ENCODE peak calls at places on chromosomes 1 and 21, in eight cellular contexts. One of them, this sample, is unnamed.

GRCh38 chr1:187001198-187001904 is 172.6 kb downstream of the PLA2G4A start:
- DNase-seq in HCEC 1CT: peak; percentile 95
- DNase-seq in globus pallidus: no peak
- DNase-seq in brain microvascular endothelial cell: peak; percentile 77
- DNase-seq in AG04450: peak; percentile 54
- DNase-seq in A172: peak; percentile 48
- DNase-seq in effector memory CD8-positive, alpha-beta T cell: no peak
- DNase-seq in activated naive CD8-positive, alpha-beta T cell treated with anti-CD3 and anti-CD28 coated beads, Interleukin-2, amount 50 U/mL, for 24 hours: no peak
- DNase-seq in this sample: no peak

GRCh38 chr1:3668585-3669300 is 16.4 kb downstream of the TP73 start:
- DNase-seq in globus pallidus: peak; percentile 15
- DNase-seq in A172: peak; percentile 13
- DNase-seq in brain microvascular endothelial cell: no peak
- DNase-seq in HCEC 1CT: no peak
- DNase-seq in activated naive CD8-positive, alpha-beta T cell treated with anti-CD3 and anti-CD28 coated beads, Interleukin-2, amount 50 U/mL, for 24 hours: no peak
- DNase-seq in effector memory CD8-positive, alpha-beta T cell: no peak
- DNase-seq in AG04450: no peak
- DNase-seq in this sample: no peak

GRCh38 chr21:37257967-37258877 is 8.9 kb downstream of the VPS26C start:
- DNase-seq in activated naive CD8-positive, alpha-beta T cell treated with anti-CD3 and anti-CD28 coated beads, Interleukin-2, amount 50 U/mL, for 24 hours: peak; percentile 85
- DNase-seq in AG04450: no peak
- DNase-seq in A172: no peak
- DNase-seq in HCEC 1CT: peak; percentile 75
- DNase-seq in effector memory CD8-positive, alpha-beta T cell: peak; percentile 72
- DNase-seq in globus pallidus: peak; percentile 47
- DNase-seq in brain microvascular endothelial cell: peak; percentile 31
- DNase-seq in this sample: peak; percentile 84

GRCh38 chr1:179164494-179164893 is 65.0 kb downstream of the ABL2 start:
- DNase-seq in activated naive CD8-positive, alpha-beta T cell treated with anti-CD3 and anti-CD28 coated beads, Interleukin-2, amount 50 U/mL, for 24 hours: no peak
- DNase-seq in brain microvascular endothelial cell: peak; percentile 53
- DNase-seq in HCEC 1CT: peak; percentile 65
- DNase-seq in globus pallidus: no peak
- DNase-seq in A172: peak; percentile 67
- DNase-seq in AG04450: peak; percentile 69
- DNase-seq in effector memory CD8-positive, alpha-beta T cell: no peak
- DNase-seq in this sample: no peak

GRCh38 chr1:53344921-53345838 is 17.3 kb upstream of the LRP8 start:
- DNase-seq in A172: no peak
- DNase-seq in HCEC 1CT: no peak
- DNase-seq in globus pallidus: no peak
- DNase-seq in effector memory CD8-positive, alpha-beta T cell: no peak
- DNase-seq in AG04450: no peak
- DNase-seq in activated naive CD8-positive, alpha-beta T cell treated with anti-CD3 and anti-CD28 coated beads, Interleukin-2, amount 50 U/mL, for 24 hours: no peak
- DNase-seq in brain microvascular endothelial cell: no peak
- DNase-seq in this sample: no peak

GRCh38 chr21:46294647-46295176 is 8.6 kb downstream of the YBEY start:
- DNase-seq in AG04450: peak; percentile 26
- DNase-seq in activated naive CD8-positive, alpha-beta T cell treated with anti-CD3 and anti-CD28 coated beads, Interleukin-2, amount 50 U/mL, for 24 hours: no peak
- DNase-seq in globus pallidus: no peak
- DNase-seq in HCEC 1CT: peak; percentile 65
- DNase-seq in A172: peak; percentile 86
- DNase-seq in brain microvascular endothelial cell: peak; percentile 55
- DNase-seq in effector memory CD8-positive, alpha-beta T cell: no peak
- DNase-seq in this sample: no peak

GRCh38 chr1:180311011-180311730 is 81.1 kb downstream of the LHX4 start:
- DNase-seq in HCEC 1CT: peak; percentile 70
- DNase-seq in activated naive CD8-positive, alpha-beta T cell treated with anti-CD3 and anti-CD28 coated beads, Interleukin-2, amount 50 U/mL, for 24 hours: no peak
- DNase-seq in AG04450: no peak
- DNase-seq in effector memory CD8-positive, alpha-beta T cell: no peak
- DNase-seq in A172: peak; percentile 38
- DNase-seq in brain microvascular endothelial cell: peak; percentile 50
- DNase-seq in globus pallidus: no peak
- DNase-seq in this sample: no peak

GRCh38 chr1:208775841-208776240 is 531.7 kb upstream of the PLXNA2 start:
- DNase-seq in effector memory CD8-positive, alpha-beta T cell: no peak
- DNase-seq in HCEC 1CT: no peak
- DNase-seq in A172: no peak
- DNase-seq in brain microvascular endothelial cell: no peak
- DNase-seq in AG04450: no peak
- DNase-seq in globus pallidus: no peak
- DNase-seq in activated naive CD8-positive, alpha-beta T cell treated with anti-CD3 and anti-CD28 coated beads, Interleukin-2, amount 50 U/mL, for 24 hours: no peak
- DNase-seq in this sample: no peak

GRCh38 chr1:114155756-114156155 is 2.1 kb upstream of the SYT6 start:
- DNase-seq in activated naive CD8-positive, alpha-beta T cell treated with anti-CD3 and anti-CD28 coated beads, Interleukin-2, amount 50 U/mL, for 24 hours: no peak
- DNase-seq in globus pallidus: no peak
- DNase-seq in effector memory CD8-positive, alpha-beta T cell: no peak
- DNase-seq in brain microvascular endothelial cell: no peak
- DNase-seq in HCEC 1CT: no peak
- DNase-seq in A172: no peak
- DNase-seq in AG04450: no peak
- DNase-seq in this sample: no peak

GRCh38 chr1:201332021-201332420 is 45.5 kb downstream of the TNNT2 start:
- DNase-seq in activated naive CD8-positive, alpha-beta T cell treated with anti-CD3 and anti-CD28 coated beads, Interleukin-2, amount 50 U/mL, for 24 hours: no peak
- DNase-seq in HCEC 1CT: no peak
- DNase-seq in AG04450: no peak
- DNase-seq in globus pallidus: no peak
- DNase-seq in brain microvascular endothelial cell: no peak
- DNase-seq in A172: no peak
- DNase-seq in effector memory CD8-positive, alpha-beta T cell: no peak
- DNase-seq in this sample: no peak

GRCh38 chr1:179310721-179311120 is 17.1 kb downstream of the SOAT1 start:
- DNase-seq in AG04450: peak; percentile 61
- DNase-seq in effector memory CD8-positive, alpha-beta T cell: no peak
- DNase-seq in HCEC 1CT: peak; percentile 98
- DNase-seq in A172: peak; percentile 79
- DNase-seq in globus pallidus: no peak
- DNase-seq in activated naive CD8-positive, alpha-beta T cell treated with anti-CD3 and anti-CD28 coated beads, Interleukin-2, amount 50 U/mL, for 24 hours: no peak
- DNase-seq in brain microvascular endothelial cell: peak; percentile 48
- DNase-seq in this sample: no peak

GRCh38 chr1:165816801-165817497 is 10.5 kb upstream of the UCK2 start:
- DNase-seq in globus pallidus: no peak
- DNase-seq in AG04450: no peak
- DNase-seq in A172: no peak
- DNase-seq in activated naive CD8-positive, alpha-beta T cell treated with anti-CD3 and anti-CD28 coated beads, Interleukin-2, amount 50 U/mL, for 24 hours: no peak
- DNase-seq in brain microvascular endothelial cell: no peak
- DNase-seq in effector memory CD8-positive, alpha-beta T cell: no peak
- DNase-seq in HCEC 1CT: no peak
- DNase-seq in this sample: no peak

GRCh38 chr1:215243275-215244054 is 160.9 kb downstream of the KCNK2 start:
- DNase-seq in HCEC 1CT: no peak
- DNase-seq in effector memory CD8-positive, alpha-beta T cell: no peak
- DNase-seq in globus pallidus: no peak
- DNase-seq in A172: no peak
- DNase-seq in AG04450: no peak
- DNase-seq in activated naive CD8-positive, alpha-beta T cell treated with anti-CD3 and anti-CD28 coated beads, Interleukin-2, amount 50 U/mL, for 24 hours: no peak
- DNase-seq in brain microvascular endothelial cell: no peak
- DNase-seq in this sample: no peak

GRCh38 chr1:233523047-233523446 is 90.9 kb upstream of the KCNK1 start:
- DNase-seq in globus pallidus: peak; percentile 47
- DNase-seq in AG04450: no peak
- DNase-seq in A172: no peak
- DNase-seq in effector memory CD8-positive, alpha-beta T cell: no peak
- DNase-seq in brain microvascular endothelial cell: no peak
- DNase-seq in HCEC 1CT: no peak
- DNase-seq in activated naive CD8-positive, alpha-beta T cell treated with anti-CD3 and anti-CD28 coated beads, Interleukin-2, amount 50 U/mL, for 24 hours: no peak
- DNase-seq in this sample: no peak

GRCh38 chr1:238568707-238569106 is 678.0 kb upstream of the ZP4 start:
- DNase-seq in activated naive CD8-positive, alpha-beta T cell treated with anti-CD3 and anti-CD28 coated beads, Interleukin-2, amount 50 U/mL, for 24 hours: no peak
- DNase-seq in AG04450: no peak
- DNase-seq in globus pallidus: peak; percentile 3
- DNase-seq in brain microvascular endothelial cell: no peak
- DNase-seq in A172: no peak
- DNase-seq in effector memory CD8-positive, alpha-beta T cell: no peak
- DNase-seq in HCEC 1CT: no peak
- DNase-seq in this sample: no peak

GRCh38 chr1:175145899-175146298 is 46.7 kb downstream of the KIAA0040 start:
- DNase-seq in AG04450: no peak
- DNase-seq in A172: no peak
- DNase-seq in HCEC 1CT: no peak
- DNase-seq in activated naive CD8-positive, alpha-beta T cell treated with anti-CD3 and anti-CD28 coated beads, Interleukin-2, amount 50 U/mL, for 24 hours: no peak
- DNase-seq in brain microvascular endothelial cell: no peak
- DNase-seq in effector memory CD8-positive, alpha-beta T cell: no peak
- DNase-seq in globus pallidus: no peak
- DNase-seq in this sample: no peak

GRCh38 chr1:212127219-212127618 is 91.7 kb downstream of the DTL start:
- DNase-seq in A172: no peak
- DNase-seq in activated naive CD8-positive, alpha-beta T cell treated with anti-CD3 and anti-CD28 coated beads, Interleukin-2, amount 50 U/mL, for 24 hours: no peak
- DNase-seq in AG04450: no peak
- DNase-seq in brain microvascular endothelial cell: no peak
- DNase-seq in HCEC 1CT: no peak
- DNase-seq in effector memory CD8-positive, alpha-beta T cell: no peak
- DNase-seq in globus pallidus: no peak
- DNase-seq in this sample: no peak

GRCh38 chr21:32570456-32570855 is 14.9 kb downstream of the TCP10L start:
- DNase-seq in AG04450: no peak
- DNase-seq in brain microvascular endothelial cell: no peak
- DNase-seq in HCEC 1CT: no peak
- DNase-seq in A172: no peak
- DNase-seq in activated naive CD8-positive, alpha-beta T cell treated with anti-CD3 and anti-CD28 coated beads, Interleukin-2, amount 50 U/mL, for 24 hours: no peak
- DNase-seq in globus pallidus: no peak
- DNase-seq in effector memory CD8-positive, alpha-beta T cell: no peak
- DNase-seq in this sample: no peak

GRCh38 chr1:154495496-154496273 is 6.3 kb upstream of the TDRD10 start:
- DNase-seq in A172: no peak
- DNase-seq in globus pallidus: no peak
- DNase-seq in effector memory CD8-positive, alpha-beta T cell: no peak
- DNase-seq in HCEC 1CT: no peak
- DNase-seq in brain microvascular endothelial cell: no peak
- DNase-seq in AG04450: no peak
- DNase-seq in activated naive CD8-positive, alpha-beta T cell treated with anti-CD3 and anti-CD28 coated beads, Interleukin-2, amount 50 U/mL, for 24 hours: no peak
- DNase-seq in this sample: no peak